ENCODE peak calls at places on chromosome 9, in ten cellular contexts. F is hepatocyte, C is uterus, E is coronary artery, M is GM13976, K is suprapubic skin, A is astrocyte of the spinal cord, Q is LNCaP clone FGC, O is heart left ventricle, L is right atrium auricular region. B is an unnamed sample.

GRCh38 chr9:96136992-96137665 is 164.8 kb downstream of the HSD17B3 start:
- DNase-seq in K (no peak), L (no peak), M (peak; percentile 79), C (no peak), Q (peak; percentile 2), E (no peak), A (peak; percentile 84), F (peak; percentile 76), O (no peak), B (no peak)

GRCh38 chr9:127194881-127195713 is 69.5 kb upstream of the GARNL3 start:
- DNase-seq in M (no peak), E (no peak), A (no peak), K (no peak), C (no peak), O (no peak), Q (no peak), L (no peak), F (peak; percentile 59), B (peak; percentile 73)

GRCh38 chr9:123912167-123912897 is 17.6 kb downstream of the DENND1A start:
- DNase-seq in O (no peak), C (no peak), M (no peak), E (no peak), A (no peak), L (no peak), K (no peak), Q (no peak), F (no peak), B (no peak)

GRCh38 chr9:78149738-78150291 is 86.1 kb upstream of the CEP78 start:
- DNase-seq in L (no peak), A (no peak), M (no peak), O (no peak), C (no peak), Q (no peak), K (no peak), F (no peak), E (no peak), B (no peak)

GRCh38 chr9:86903461-86904010 is 43.8 kb downstream of the GAS1 start:
- DNase-seq in M (no peak), F (no peak), A (no peak), K (no peak), Q (no peak), O (no peak), E (no peak), L (no peak), C (peak; percentile 32), B (no peak)

GRCh38 chr9:126326228-126327015 is at the start of gene MVB12B:
- DNase-seq in A (peak; percentile 23), C (peak; percentile 21), M (peak; percentile 82), L (no peak), F (peak; percentile 73), K (no peak), Q (no peak), E (peak; percentile 72), O (peak; percentile 82), B (no peak)

GRCh38 chr9:2857564-2858198 is 13.8 kb upstream of the PUM3 start:
- DNase-seq in E (no peak), K (peak; percentile 67), O (no peak), M (peak; percentile 74), Q (peak; percentile 41), F (peak; percentile 86), A (peak; percentile 66), L (peak; percentile 70), C (peak; percentile 55), B (no peak)

GRCh38 chr9:76465442-76466298 is 6.7 kb downstream of the GCNT1 start:
- DNase-seq in Q (no peak), F (no peak), L (no peak), M (no peak), A (no peak), O (no peak), E (no peak), C (no peak), K (no peak), B (no peak)

GRCh38 chr9:130286781-130287428 is 21.3 kb downstream of the HMCN2 start:
- DNase-seq in F (no peak), M (no peak), L (no peak), K (peak; percentile 57), O (no peak), A (no peak), C (no peak), Q (no peak), E (no peak), B (peak; percentile 55)
- TF ChIP-seq CTCF in F (no peak), M (no peak), L (no peak), K (no peak), O (no peak), A (no peak), C (no peak), Q (no peak), E (no peak), B (no peak)

GRCh38 chr9:114505187-114506081 is at the start of gene WHRN:
- DNase-seq in C (peak; percentile 94), A (peak; percentile 87), L (peak; percentile 93), O (peak; percentile 94), K (peak; percentile 97), F (peak; percentile 98), M (peak; percentile 97), Q (peak; percentile 62), E (peak; percentile 89), B (peak; percentile 97)

GRCh38 chr9:114503522-114504340 is 1.5 kb downstream of the WHRN start:
- DNase-seq in A (no peak), O (no peak), M (no peak), E (no peak), K (no peak), F (no peak), Q (no peak), L (no peak), C (no peak), B (no peak)

GRCh38 chr9:114506082-114506390 is 763 bp upstream of the WHRN start:
- DNase-seq in K (no peak), O (no peak), A (no peak), F (no peak), C (no peak), L (no peak), Q (no peak), M (no peak), E (no peak), B (no peak)

GRCh38 chr9:114503009-114503408 is 2.3 kb downstream of the WHRN start:
- DNase-seq in O (no peak), L (no peak), F (no peak), M (no peak), K (no peak), C (no peak), E (no peak), Q (no peak), A (no peak), B (no peak)

DNA sequence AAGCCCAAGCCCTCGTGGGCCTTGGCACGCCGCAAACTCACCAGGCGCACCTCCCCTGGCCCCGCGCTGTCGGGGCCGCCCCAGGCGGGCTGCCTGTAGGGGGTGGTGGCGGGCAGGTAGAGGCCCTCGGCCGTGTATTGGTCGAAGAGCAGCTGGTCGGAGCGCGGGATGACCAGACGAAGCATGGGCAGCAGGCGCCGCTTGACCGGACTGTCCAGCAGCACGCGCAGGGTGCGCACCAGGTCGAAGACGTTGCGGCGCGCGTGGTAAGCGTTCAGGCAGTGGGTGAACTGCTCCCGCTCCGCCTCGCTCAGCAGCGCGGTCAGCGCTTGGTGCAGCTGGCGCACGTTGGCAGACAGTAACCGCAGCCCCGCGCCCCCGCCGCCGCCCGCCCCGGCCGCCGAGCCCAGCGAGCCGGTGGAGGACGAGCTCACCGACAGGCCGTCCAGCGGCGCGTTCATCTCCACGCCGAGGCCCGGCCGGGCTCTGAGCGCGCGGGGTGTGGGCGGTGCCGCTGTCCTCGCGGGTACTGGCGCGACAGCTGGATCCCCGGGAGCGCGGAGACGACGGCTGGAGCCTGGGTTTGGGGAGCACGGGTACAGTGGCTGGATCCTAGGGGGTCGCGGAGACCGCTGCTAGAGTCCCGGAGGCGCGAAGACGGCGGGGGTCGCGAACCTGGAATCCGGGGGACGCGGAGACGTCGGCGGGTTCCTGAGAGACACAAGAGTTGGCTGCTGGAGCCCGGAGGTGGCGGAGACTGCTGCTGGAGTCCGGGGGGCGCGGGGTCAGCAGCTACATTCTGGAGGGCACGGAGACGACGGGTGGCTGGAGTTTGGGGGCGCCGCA is 709 bp downstream of the WHRN start:
- DNase-seq in M (peak; percentile 56), E (no peak), A (peak; percentile 29), O (peak; percentile 68), F (peak; percentile 72), Q (no peak), C (peak; percentile 55), L (no peak), K (peak; percentile 77), B (peak; percentile 95)
- TF ChIP-seq CTCF in M (no peak), E (no peak), A (peak; percentile 49), O (no peak), F (peak; percentile 45), Q (no peak), C (peak; percentile 50), L (peak; percentile 38), K (peak; percentile 17), B (peak; percentile 74)

DNA sequence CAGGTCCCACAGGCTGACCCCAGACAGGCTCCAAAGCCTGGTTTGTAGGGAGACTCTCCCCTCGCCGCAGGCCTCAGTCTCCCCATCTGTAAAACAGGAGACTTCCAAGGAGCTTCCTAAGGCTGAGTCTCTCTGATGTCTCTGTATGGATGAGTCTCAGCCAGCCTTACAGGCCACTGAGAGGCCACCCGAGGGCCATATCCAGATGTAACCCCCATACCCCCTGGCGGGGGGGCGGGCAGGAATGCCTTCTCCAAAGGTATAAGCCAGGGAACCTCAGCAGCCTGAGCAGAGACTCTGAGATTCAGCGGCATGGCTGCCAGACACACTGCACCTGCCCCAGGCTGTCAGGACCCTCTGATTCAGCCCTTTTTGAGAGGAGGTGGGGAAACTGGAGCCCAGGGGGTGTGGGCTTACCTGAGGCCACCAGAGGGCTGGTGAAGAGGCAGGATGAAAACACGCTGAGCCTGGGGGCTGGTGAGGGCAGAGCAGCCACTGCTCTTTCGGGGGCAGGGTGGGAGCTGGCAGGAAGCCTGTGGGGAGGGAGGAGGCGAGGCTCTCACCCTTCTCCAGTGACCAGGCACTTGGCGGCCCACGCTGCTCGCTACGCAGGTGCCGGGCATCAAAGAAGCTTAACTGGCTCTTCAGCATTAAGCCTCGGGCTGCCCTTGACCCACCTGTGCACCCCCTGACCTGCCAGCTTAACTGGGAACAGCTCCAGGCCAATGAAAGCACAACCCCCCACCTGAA is 5.5 kb upstream of the SUSD3 start:
- DNase-seq in F (no peak), K (no peak), C (no peak), M (no peak), O (peak; percentile 39), A (no peak), E (no peak), Q (no peak), L (no peak), B (peak; percentile 81)
- TF ChIP-seq CTCF in F (no peak), K (no peak), C (no peak), M (no peak), O (no peak), A (no peak), E (no peak), Q (no peak), L (no peak), B (no peak)

GRCh38 chr9:17800397-17800796 is 221.5 kb downstream of the SH3GL2 start:
- DNase-seq in C (no peak), F (no peak), L (no peak), K (no peak), E (no peak), Q (no peak), O (no peak), M (no peak), A (no peak), B (no peak)

GRCh38 chr9:17799383-17799782 is 220.5 kb downstream of the SH3GL2 start:
- DNase-seq in K (no peak), E (no peak), L (no peak), F (no peak), O (no peak), Q (no peak), A (no peak), M (no peak), C (no peak), B (no peak)

GRCh38 chr9:17807670-17808282 is 228.9 kb downstream of the SH3GL2 start:
- DNase-seq in F (peak; percentile 50), E (no peak), O (no peak), L (no peak), K (no peak), A (no peak), Q (no peak), C (no peak), M (no peak), B (no peak)

GRCh38 chr9:17802249-17802857 is 223.5 kb downstream of the SH3GL2 start:
- DNase-seq in O (no peak), M (no peak), C (no peak), E (no peak), K (no peak), Q (no peak), F (no peak), A (peak; percentile 17), L (no peak), B (no peak)
- TF ChIP-seq CTCF in O (no peak), M (no peak), C (peak; percentile 27), E (peak; percentile 15), K (no peak), Q (peak; percentile 66), F (peak; percentile 60), A (peak; percentile 65), L (peak; percentile 47), B (peak; percentile 84)

B was measured in chondrocyte.